ENCODE peak calls at places on chromosomes 1 and 21, in eight cellular contexts. Y, P, Z, D, O, E, F and A are unnamed samples.

GRCh38 chr1:242455052-242455361 is 69.5 kb downstream of the PLD5 start:
- DNase-seq in Y (no peak), P (no peak), Z (no peak), D (no peak), O (no peak), E (no peak), F (no peak), A (no peak)

GRCh38 chr1:199297901-199298300 is 659.1 kb downstream of the PTPRC start:
- DNase-seq in Y (peak), P (no peak), Z (no peak), D (no peak), O (no peak), E (no peak), F (no peak), A (no peak)

GRCh38 chr1:59732219-59732955 is 82.4 kb upstream of the HOOK1 start:
- DNase-seq in Y (no peak), P (no peak), Z (no peak), D (peak), O (no peak), E (no peak), F (no peak), A (no peak)

GRCh38 chr1:78171736-78172590 is 126.2 kb downstream of the GIPC2 start:
- DNase-seq in Y (peak), P (no peak), Z (no peak), D (peak), O (peak), E (no peak), F (peak), A (no peak)

GRCh38 chr1:86868477-86868876 is 45.4 kb downstream of the SELENOF start:
- DNase-seq in Y (peak), P (no peak), Z (no peak), D (no peak), O (peak), E (no peak), F (no peak), A (no peak)

GRCh38 chr21:46226146-46226545 is 2.4 kb downstream of the LSS start:
- DNase-seq in Y (no peak), P (no peak), Z (no peak), D (no peak), O (peak), E (no peak), F (no peak), A (no peak)

GRCh38 chr1:41927118-41927517 is 8.4 kb upstream of the HIVEP3 start:
- DNase-seq in Y (no peak), P (no peak), Z (no peak), D (no peak), O (no peak), E (no peak), F (peak), A (no peak)

GRCh38 chr1:197092491-197093023 is 25.5 kb upstream of the F13B start:
- DNase-seq in Y (no peak), P (no peak), Z (no peak), D (no peak), O (peak), E (no peak), F (no peak), A (no peak)

GRCh38 chr1:185483647-185484450 is 166.8 kb upstream of the IVNS1ABP start:
- DNase-seq in Y (peak), P (peak), Z (peak), D (peak), O (peak), E (no peak), F (peak), A (no peak)

GRCh38 chr1:234605983-234606730 is 3.8 kb downstream of the IRF2BP2 start:
- DNase-seq in Y (peak), P (no peak), Z (peak), D (peak), O (peak), E (no peak), F (peak), A (no peak)

GRCh38 chr1:107047602-107048001 is 8.9 kb upstream of the PRMT6 start:
- DNase-seq in Y (no peak), P (no peak), Z (no peak), D (no peak), O (no peak), E (no peak), F (no peak), A (no peak)

GRCh38 chr1:226157761-226158316 is 28.7 kb downstream of the ACBD3 start:
- DNase-seq in Y (no peak), P (no peak), Z (no peak), D (no peak), O (no peak), E (no peak), F (no peak), A (no peak)

GRCh38 chr21:42225042-42225441 is 6.1 kb downstream of the ABCG1 start:
- DNase-seq in Y (no peak), P (no peak), Z (no peak), D (no peak), O (no peak), E (no peak), F (no peak), A (no peak)

GRCh38 chr1:115062542-115063004 is 26.7 kb downstream of the TSPAN2 start:
- DNase-seq in Y (peak), P (no peak), Z (peak), D (no peak), O (peak), E (no peak), F (peak), A (no peak)

GRCh38 chr21:36744560-36745231 is 45.8 kb downstream of the SIM2 start:
- DNase-seq in Y (no peak), P (no peak), Z (no peak), D (peak), O (no peak), E (no peak), F (no peak), A (no peak)

GRCh38 chr1:222283147-222283768 is 264.6 kb downstream of the HHIPL2 start:
- DNase-seq in Y (no peak), P (no peak), Z (peak), D (peak), O (peak), E (no peak), F (peak), A (no peak)

GRCh38 chr1:107664882-107665871 is 299.8 kb downstream of the VAV3 start:
- DNase-seq in Y (no peak), P (no peak), Z (no peak), D (no peak), O (no peak), E (no peak), F (no peak), A (no peak)

GRCh38 chr1:201422436-201423030 is 1.0 kb upstream of the TNNI1 start:
- DNase-seq in Y (no peak), P (no peak), Z (no peak), D (no peak), O (no peak), E (no peak), F (no peak), A (no peak)

GRCh38 chr21:38841472-38841871 is 35.7 kb downstream of the ETS2 start:
- DNase-seq in Y (no peak), P (no peak), Z (no peak), D (no peak), O (peak), E (no peak), F (no peak), A (no peak)

GRCh38 chr21:42443876-42444744 is 40.4 kb downstream of the UBASH3A start:
- DNase-seq in Y (no peak), P (no peak), Z (no peak), D (no peak), O (no peak), E (no peak), F (no peak), A (no peak)

GRCh38 chr1:26378088-26378878 is 5.7 kb upstream of the ZNF683 start:
- DNase-seq in Y (peak), P (no peak), Z (peak), D (peak), O (peak), E (peak), F (peak), A (no peak)

GRCh38 chr1:42853116-42853884 is 6.9 kb downstream of the ZNF691 start:
- DNase-seq in Y (no peak), P (no peak), Z (no peak), D (no peak), O (no peak), E (no peak), F (peak), A (no peak)

GRCh38 chr1:228478912-228479665 is 8.1 kb upstream of the RNF187 start:
- DNase-seq in Y (no peak), P (peak), Z (no peak), D (no peak), O (no peak), E (no peak), F (no peak), A (peak)

GRCh38 chr1:34780528-34780927 is 486 bp upstream of the GJB3 start:
- DNase-seq in Y (no peak), P (no peak), Z (peak), D (no peak), O (no peak), E (no peak), F (peak), A (no peak)

GRCh38 chr1:32398401-32398800 is 4.2 kb upstream of the BSDC1 start:
- DNase-seq in Y (no peak), P (no peak), Z (no peak), D (peak), O (peak), E (no peak), F (no peak), A (no peak)

GRCh38 chr1:5721634-5722215 is 270.5 kb downstream of the NPHP4 start:
- DNase-seq in Y (no peak), P (no peak), Z (no peak), D (no peak), O (no peak), E (peak), F (no peak), A (peak)

GRCh38 chr1:153793261-153793972 is 18.2 kb downstream of the SLC27A3 start:
- DNase-seq in Y (no peak), P (peak), Z (no peak), D (no peak), O (no peak), E (no peak), F (no peak), A (no peak)

GRCh38 chr1:233603366-233603927 is 10.5 kb upstream of the KCNK1 start:
- DNase-seq in Y (no peak), P (no peak), Z (no peak), D (no peak), O (peak), E (no peak), F (no peak), A (no peak)

GRCh38 chr1:23742670-23743286 is 493 bp upstream of the ELOA start:
- DNase-seq in Y (peak), P (no peak), Z (peak), D (no peak), O (peak), E (no peak), F (peak), A (peak)

DNA sequence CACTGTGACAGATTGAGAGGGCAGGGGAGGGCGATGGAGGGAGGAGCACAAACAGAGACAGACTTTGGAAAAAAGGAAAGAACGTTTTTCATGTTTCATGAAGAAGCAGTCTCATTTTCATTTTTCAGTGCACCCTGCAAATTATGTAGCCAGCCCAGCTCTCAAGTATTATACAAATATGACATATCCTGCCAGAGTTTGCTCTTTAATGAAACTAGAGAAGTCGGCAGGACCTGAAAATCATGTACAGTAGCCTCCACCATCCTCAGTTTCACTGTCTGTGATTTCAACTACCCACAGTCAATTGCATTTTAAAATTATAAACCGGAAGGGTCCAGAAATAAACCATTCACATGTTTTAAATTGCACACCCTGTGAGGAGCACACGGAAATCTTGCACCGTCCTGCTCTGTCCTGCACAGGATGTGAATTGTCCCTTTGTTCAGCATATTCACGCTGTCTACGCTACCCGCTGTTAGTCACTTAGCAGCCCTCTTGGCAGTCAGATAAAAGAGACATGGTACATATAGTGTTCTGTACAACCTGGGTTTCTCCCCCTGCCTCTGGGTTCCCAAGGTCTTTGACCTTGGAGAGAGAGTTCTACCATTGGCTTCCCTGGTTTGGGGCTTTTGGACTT is 13.6 kb upstream of the ADARB1 start:
- DNase-seq in Y (no peak), P (no peak), Z (no peak), D (no peak), O (no peak), E (no peak), F (no peak), A (no peak)
- H2AFZ ChIP-seq in Y (no peak), P (no peak), Z (no peak), D (no peak), O (no peak), E (no peak), F (no peak), A (no peak)

GRCh38 chr1:9534953-9535352 is 4.3 kb upstream of the SLC25A33 start:
- DNase-seq in Y (no peak), P (no peak), Z (no peak), D (no peak), O (no peak), E (no peak), F (no peak), A (no peak)

GRCh38 chr1:9530320-9530719 is 8.9 kb upstream of the SLC25A33 start:
- DNase-seq in Y (no peak), P (no peak), Z (no peak), D (no peak), O (no peak), E (no peak), F (no peak), A (no peak)

GRCh38 chr1:9529190-9529589 is 10.1 kb upstream of the SLC25A33 start:
- DNase-seq in Y (no peak), P (no peak), Z (peak), D (no peak), O (peak), E (no peak), F (peak), A (no peak)
- H2AFZ ChIP-seq in Y (no peak), P (no peak), Z (no peak), D (no peak), O (no peak), E (peak), F (no peak), A (no peak)

GRCh38 chr1:56333461-56333860 is 245.9 kb downstream of the PLPP3 start:
- DNase-seq in Y (no peak), P (no peak), Z (no peak), D (no peak), O (no peak), E (no peak), F (no peak), A (no peak)
- H2AFZ ChIP-seq in Y (no peak), P (no peak), Z (no peak), D (no peak), O (no peak), E (no peak), F (no peak), A (no peak)

DNA sequence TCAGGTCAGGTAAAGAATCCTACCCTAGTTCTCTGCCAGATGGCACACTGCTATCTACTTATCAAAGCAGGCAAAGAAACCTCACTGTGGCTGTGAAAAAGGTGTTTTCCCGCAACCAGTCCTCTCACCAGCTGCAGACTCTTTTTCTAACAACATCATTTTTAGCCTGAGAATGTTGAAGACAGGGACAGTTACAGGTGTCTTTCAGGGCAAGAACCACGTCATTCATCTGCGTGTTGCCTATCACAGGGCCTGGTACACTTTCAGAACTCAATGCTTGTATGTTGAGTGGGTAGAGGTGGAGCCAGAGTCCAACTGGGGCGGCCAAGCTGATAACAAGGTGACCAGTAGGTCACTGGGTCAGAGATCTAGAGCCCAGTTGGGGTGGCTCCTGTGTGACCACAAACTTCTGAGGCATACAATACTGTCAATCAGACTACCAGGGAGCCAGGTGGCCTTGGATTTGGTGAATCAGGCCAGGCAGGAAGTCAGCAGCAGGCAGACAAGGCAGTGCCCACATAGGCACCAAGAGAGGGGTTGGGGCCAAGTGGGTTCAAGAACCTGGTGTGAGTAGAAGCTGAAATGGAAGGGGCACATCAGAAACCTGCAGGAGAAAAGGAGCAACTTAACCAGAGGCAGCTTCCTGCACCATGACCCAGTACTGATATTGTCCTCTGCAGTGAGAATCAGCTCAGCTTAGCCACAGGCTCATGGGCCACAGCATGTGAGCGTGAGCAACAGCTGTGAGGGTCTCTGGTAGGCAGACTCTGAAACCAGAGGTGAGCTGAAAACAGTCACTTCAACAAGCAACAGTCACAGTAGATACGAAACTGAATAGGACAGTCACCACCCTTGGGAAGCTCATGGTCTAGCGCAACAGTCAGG is 123.6 kb downstream of the DTL start:
- DNase-seq in Y (no peak), P (no peak), Z (no peak), D (no peak), O (no peak), E (peak), F (no peak), A (no peak)
- H2AFZ ChIP-seq in Y (no peak), P (no peak), Z (no peak), D (no peak), O (no peak), E (peak), F (no peak), A (no peak)

GRCh38 chr1:178025613-178026356 is 55.9 kb upstream of the SEC16B start:
- DNase-seq in Y (no peak), P (no peak), Z (no peak), D (no peak), O (no peak), E (no peak), F (no peak), A (no peak)
- H2AFZ ChIP-seq in Y (no peak), P (no peak), Z (no peak), D (no peak), O (no peak), E (no peak), F (no peak), A (no peak)

GRCh38 chr1:36224537-36225297 is 474 bp downstream of the THRAP3 start:
- DNase-seq in Y (peak), P (peak), Z (no peak), D (peak), O (peak), E (no peak), F (peak), A (peak)

GRCh38 chr1:36223373-36223995 is 759 bp upstream of the THRAP3 start:
- DNase-seq in Y (peak), P (peak), Z (peak), D (peak), O (peak), E (peak), F (peak), A (no peak)

GRCh38 chr1:36225298-36225899 is 1.2 kb downstream of the THRAP3 start:
- DNase-seq in Y (no peak), P (no peak), Z (no peak), D (peak), O (peak), E (peak), F (no peak), A (no peak)

GRCh38 chr1:36223996-36224536 is at the start of gene THRAP3:
- DNase-seq in Y (peak), P (peak), Z (peak), D (peak), O (peak), E (peak), F (peak), A (peak)

DNA sequence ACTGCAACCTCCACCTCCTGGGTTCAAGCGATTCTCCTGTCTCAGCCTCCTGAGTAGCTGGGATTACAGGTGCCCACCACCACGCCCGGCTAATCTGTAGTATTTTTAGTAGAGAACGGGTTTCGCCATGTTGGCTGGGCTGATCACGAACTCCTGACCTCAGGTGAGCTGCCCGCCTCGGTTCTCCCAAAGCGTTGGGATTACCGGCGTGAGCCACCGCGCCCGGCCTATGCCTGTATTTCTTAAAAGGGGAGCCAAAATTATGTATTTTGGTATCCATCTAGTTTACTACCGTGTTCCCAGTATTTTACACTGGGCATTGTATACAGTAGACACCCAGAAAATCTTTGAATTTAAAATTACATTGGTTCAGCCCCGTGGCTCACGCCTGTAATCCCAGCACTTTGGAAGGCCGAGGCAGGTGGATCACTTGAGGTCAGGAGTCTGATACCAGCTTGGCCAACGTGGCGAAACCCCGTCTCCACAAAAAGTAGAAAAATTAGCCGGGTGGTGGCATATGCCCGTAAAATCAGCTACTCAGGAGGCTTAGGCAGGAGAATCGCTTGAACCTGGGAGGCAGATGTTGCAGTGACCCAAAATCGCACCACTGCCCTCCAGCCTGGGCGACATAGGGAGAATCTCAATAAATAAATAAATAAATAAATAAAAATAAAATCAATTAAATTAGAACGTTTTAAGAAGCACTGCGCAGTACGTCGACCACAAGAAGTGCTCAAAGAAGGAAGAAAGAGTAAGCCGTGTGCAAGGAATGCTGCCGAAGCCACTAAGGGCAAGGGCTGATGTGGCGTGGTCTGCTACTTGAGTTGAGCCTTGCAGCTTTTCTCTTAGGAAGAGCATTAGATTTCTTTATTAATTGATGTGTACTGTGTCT is 1.5 kb upstream of the THRAP3 start:
- DNase-seq in Y (no peak), P (no peak), Z (no peak), D (no peak), O (no peak), E (no peak), F (no peak), A (no peak)
- H2AFZ ChIP-seq in Y (peak), P (peak), Z (peak), D (peak), O (peak), E (peak), F (peak), A (no peak)

GRCh38 chr1:212177542-212177941 is 107.7 kb upstream of the PPP2R5A start:
- DNase-seq in Y (no peak), P (no peak), Z (no peak), D (no peak), O (no peak), E (no peak), F (no peak), A (no peak)

GRCh38 chr1:212181015-212181891 is 104.0 kb upstream of the PPP2R5A start:
- DNase-seq in Y (no peak), P (no peak), Z (no peak), D (no peak), O (no peak), E (no peak), F (no peak), A (no peak)

GRCh38 chr1:212182585-212182984 is 102.6 kb upstream of the PPP2R5A start:
- DNase-seq in Y (no peak), P (no peak), Z (no peak), D (no peak), O (no peak), E (no peak), F (no peak), A (no peak)

GRCh38 chr1:212178830-212179370 is 106.3 kb upstream of the PPP2R5A start:
- DNase-seq in Y (no peak), P (no peak), Z (no peak), D (no peak), O (no peak), E (no peak), F (no peak), A (no peak)

GRCh38 chr1:212179394-212180076 is 105.7 kb upstream of the PPP2R5A start:
- DNase-seq in Y (no peak), P (no peak), Z (peak), D (peak), O (peak), E (no peak), F (peak), A (no peak)
- H2AFZ ChIP-seq in Y (no peak), P (no peak), Z (peak), D (peak), O (peak), E (no peak), F (no peak), A (no peak)